ENCODE peak calls at places on chromosomes 6 and 20, in four cellular contexts. D is CD8-positive, alpha-beta T cell; T is IMR-90; L is nephron progenitor cell. Q is an unnamed sample.
A peak's percentile ranks its signal among the peaks of the same experiment; 100 is the strongest.

GRCh38 chr6:105192707-105193465 is 13.1 kb upstream of the POPDC3 start:
- DNase-seq in D (no peak), T (peak; percentile 78), L (no peak), Q (no peak)

GRCh38 chr20:48940170-48940569 is 18.7 kb downstream of the ARFGEF2 start:
- DNase-seq in L (no peak), T (no peak), D (no peak), Q (no peak)

GRCh38 chr6:167710521-167710920 is 116.2 kb upstream of the AFDN start:
- DNase-seq in T (no peak), D (peak; percentile 19), L (no peak), Q (no peak)

GRCh38 chr20:4585104-4585753 is 136.5 kb upstream of the PRND start:
- DNase-seq in T (peak; percentile 40), L (no peak), D (no peak), Q (no peak)

GRCh38 chr6:145784683-145785082 is 29.9 kb downstream of the FBXO30 start:
- DNase-seq in L (no peak), T (no peak), D (no peak), Q (no peak)

GRCh38 chr6:149081281-149081680 is 236.2 kb upstream of the TAB2 start:
- DNase-seq in D (no peak), T (no peak), L (no peak), Q (no peak)

GRCh38 chr6:4169028-4169789 is 33.8 kb upstream of the ECI2 start:
- DNase-seq in D (no peak), T (peak; percentile 42), L (no peak), Q (no peak)

GRCh38 chr6:129501401-129502051 is 208.5 kb downstream of the ARHGAP18 start:
- DNase-seq in D (no peak), L (peak; percentile 27), T (peak; percentile 96), Q (no peak)

GRCh38 chr6:130307752-130308361 is 58.0 kb upstream of the TMEM200A start:
- DNase-seq in T (peak; percentile 91), D (no peak), L (no peak), Q (no peak)

GRCh38 chr20:34744340-34744739 is 40.2 kb downstream of the TP53INP2 start:
- DNase-seq in L (no peak), T (no peak), D (no peak), Q (no peak)

GRCh38 chr6:123338394-123338793 is 298.4 kb downstream of the TRDN start:
- DNase-seq in D (no peak), L (no peak), T (no peak), Q (no peak)

GRCh38 chr6:150058231-150058792 is 10.6 kb downstream of the ULBP3 start:
- DNase-seq in L (no peak), D (no peak), T (no peak), Q (no peak)

GRCh38 chr6:122445274-122445673 is 26.3 kb downstream of the SERINC1 start:
- DNase-seq in T (no peak), D (no peak), L (no peak), Q (no peak)

GRCh38 chr6:20826378-20826777 is 292.1 kb downstream of the CDKAL1 start:
- DNase-seq in T (peak; percentile 78), D (no peak), L (no peak), Q (no peak)

GRCh38 chr6:159979136-159979874 is 10.4 kb downstream of the IGF2R start:
- DNase-seq in D (peak; percentile 64), L (no peak), T (peak; percentile 37), Q (peak; percentile 61)

GRCh38 chr6:100880149-100880900 is 804 bp downstream of the ASCC3 start:
- DNase-seq in L (no peak), T (peak; percentile 25), D (no peak), Q (no peak)

GRCh38 chr20:50052952-50053789 is 59.8 kb downstream of the UBE2V1 start:
- DNase-seq in T (no peak), L (peak; percentile 55), D (no peak), Q (no peak)

GRCh38 chr6:24489881-24490280 is 503 bp upstream of the GPLD1 start:
- DNase-seq in D (no peak), L (no peak), T (peak; percentile 28), Q (no peak)

GRCh38 chr6:24489470-24489869 is at the start of gene GPLD1:
- DNase-seq in L (no peak), D (no peak), T (no peak), Q (no peak)

GRCh38 chr6:24494726-24495515 is at the start of gene ALDH5A1:
- DNase-seq in D (peak; percentile 91), T (peak; percentile 38), L (peak; percentile 88), Q (peak; percentile 75)

GRCh38 chr6:24493945-24494725 is 634 bp upstream of the ALDH5A1 start:
- DNase-seq in L (no peak), D (no peak), T (no peak), Q (no peak)

GRCh38 chr6:24492475-24492874 is 2.3 kb upstream of the ALDH5A1 start:
- DNase-seq in T (peak; percentile 7), D (no peak), L (peak; percentile 21), Q (no peak)
- TF ChIP-seq CTCF in T (peak; percentile 17), D (no peak), L (peak; percentile 15), Q (no peak)

GRCh38 chr20:52789716-52790115 is 182.4 kb upstream of the TSHZ2 start:
- DNase-seq in L (no peak), T (no peak), D (no peak), Q (no peak)

GRCh38 chr20:52785678-52786077 is 186.5 kb upstream of the TSHZ2 start:
- DNase-seq in L (no peak), T (no peak), D (no peak), Q (no peak)

GRCh38 chr20:52779125-52779524 is 193.0 kb upstream of the TSHZ2 start:
- DNase-seq in D (no peak), T (no peak), L (no peak), Q (no peak)

GRCh38 chr20:52783769-52784168 is 188.4 kb upstream of the TSHZ2 start:
- DNase-seq in T (no peak), L (peak; percentile 15), D (no peak), Q (no peak)
- TF ChIP-seq CTCF in T (no peak), L (no peak), D (no peak), Q (no peak)

GRCh38 chr20:38304845-38305447 is 990 bp downstream of the BPI start:
- DNase-seq in D (no peak), L (peak; percentile 26), T (peak; percentile 38), Q (no peak)
- TF ChIP-seq CTCF in D (no peak), L (peak; percentile 29), T (peak; percentile 61), Q (no peak)

GRCh38 chr20:57526067-57526884 is 1.3 kb upstream of the CTCFL start:
- DNase-seq in T (no peak), D (no peak), L (peak; percentile 44), Q (no peak)
- TF ChIP-seq CTCF in T (no peak), D (no peak), L (no peak), Q (no peak)